ENCODE peak calls at places on chromosomes 11 and 22, in four cellular contexts. G, P, D and N are unnamed samples.

GRCh38 chr11:33375688-33376311 is 118.6 kb downstream of the HIPK3 start:
- DNase-seq in G (no peak), P (no peak), D (peak; percentile 51), N (peak; percentile 10)

GRCh38 chr11:16923987-16924386 is 90.2 kb downstream of the PLEKHA7 start:
- DNase-seq in G (no peak), P (no peak), D (no peak), N (peak; percentile 39)

GRCh38 chr22:23240639-23241389 is 60.5 kb downstream of the BCR start:
- DNase-seq in G (no peak), P (no peak), D (no peak), N (no peak)

GRCh38 chr11:16239130-16240105 is 116.9 kb downstream of the SOX6 start:
- DNase-seq in G (no peak), P (no peak), D (peak; percentile 40), N (no peak)

GRCh38 chr11:32434387-32435151 is 770 bp downstream of the WT1 start:
- DNase-seq in G (no peak), P (no peak), D (no peak), N (no peak)

GRCh38 chr11:44556735-44557409 is 8.6 kb upstream of the CD82 start:
- DNase-seq in G (peak; percentile 54), P (peak; percentile 79), D (peak; percentile 70), N (no peak)

GRCh38 chr11:6681949-6682348 is 1.2 kb downstream of the MRPL17 start:
- DNase-seq in G (no peak), P (no peak), D (peak; percentile 19), N (no peak)

GRCh38 chr22:21455334-21456089 is 11.7 kb upstream of the TMEM191C start:
- DNase-seq in G (no peak), P (peak; percentile 58), D (no peak), N (no peak)

GRCh38 chr11:36753960-36754359 is 155.9 kb upstream of the RAG2 start:
- DNase-seq in G (no peak), P (no peak), D (no peak), N (no peak)

GRCh38 chr11:115964091-115964490 is 459.9 kb upstream of the CADM1 start:
- DNase-seq in G (no peak), P (no peak), D (no peak), N (no peak)

GRCh38 chr11:35427158-35427557 is 7.8 kb upstream of the SLC1A2 start:
- DNase-seq in G (no peak), P (peak; percentile 77), D (no peak), N (no peak)

GRCh38 chr11:76885390-76886097 is 24.8 kb downstream of the ACER3 start:
- DNase-seq in G (no peak), P (no peak), D (no peak), N (peak; percentile 62)

GRCh38 chr11:96211433-96211832 is 131.6 kb downstream of the MAML2 start:
- DNase-seq in G (no peak), P (no peak), D (no peak), N (no peak)

GRCh38 chr11:79609511-79609910 is 168.7 kb upstream of the TENM4 start:
- DNase-seq in G (no peak), P (no peak), D (no peak), N (no peak)

GRCh38 chr11:63623513-63624140 is 9.4 kb upstream of the PLAAT3 start:
- DNase-seq in G (no peak), P (peak; percentile 37), D (no peak), N (no peak)

GRCh38 chr11:111941963-111942362 is 4.8 kb downstream of the DIXDC1 start:
- DNase-seq in G (no peak), P (no peak), D (no peak), N (peak; percentile 44)

GRCh38 chr11:46527586-46527985 is 66.2 kb downstream of the AMBRA1 start:
- DNase-seq in G (no peak), P (no peak), D (no peak), N (no peak)

DNA sequence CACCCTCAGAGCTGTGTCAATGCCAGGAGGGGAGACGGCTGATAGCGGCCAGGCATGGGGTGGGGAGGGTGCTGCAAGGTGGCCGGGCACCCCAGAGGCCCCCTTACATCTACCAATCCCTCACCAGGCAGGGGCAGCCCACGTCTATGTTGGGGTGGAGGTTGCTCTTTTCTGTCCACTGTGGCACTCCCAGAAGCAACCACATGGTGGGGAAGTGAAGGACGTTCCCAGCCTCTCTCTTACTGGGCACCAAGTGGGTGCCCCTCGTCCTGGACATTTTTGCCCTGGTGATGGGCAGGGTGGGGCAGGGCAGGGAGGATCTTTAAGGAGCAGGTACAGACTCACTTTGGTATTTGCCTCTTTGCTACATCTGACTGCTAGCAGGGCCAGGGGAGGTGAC is 47.5 kb downstream of the NECTIN1 start:
- DNase-seq in G (no peak), P (no peak), D (no peak), N (no peak)
- TF ChIP-seq CTCF in G (no peak), P (no peak), D (peak; percentile 15), N (no peak)

DNA sequence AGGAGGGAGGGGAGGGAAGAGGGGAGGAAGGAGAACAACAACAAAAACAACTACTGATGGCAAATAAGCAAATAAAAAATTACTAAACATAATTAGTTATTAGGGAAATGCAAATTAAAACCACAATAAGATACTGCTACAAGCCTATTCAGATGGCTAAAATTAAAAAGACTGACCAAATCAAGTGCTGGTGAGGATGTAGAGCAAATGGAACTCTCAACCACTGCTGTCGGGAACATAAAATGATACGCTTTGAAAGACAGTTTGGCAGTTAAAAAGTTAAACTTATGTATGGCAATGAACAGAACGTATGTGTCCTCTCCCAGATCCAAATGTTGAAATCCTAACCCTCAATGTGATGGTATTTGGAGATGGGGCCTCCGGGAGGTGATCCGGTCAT is 85.7 kb downstream of the PHF21B start:
- DNase-seq in G (no peak), P (no peak), D (no peak), N (no peak)
- H3K27ac ChIP-seq in G (no peak overlapping the region), P (no peak overlapping the region), D (no peak overlapping the region), N (no peak overlapping the region)

GRCh38 chr22:26563022-26563421 is 26.9 kb downstream of the TPST2 start:
- DNase-seq in G (no peak), P (no peak), D (no peak), N (no peak)

GRCh38 chr22:26564181-26564580 is 25.8 kb downstream of the TPST2 start:
- DNase-seq in G (no peak), P (no peak), D (no peak), N (peak; percentile 34)

GRCh38 chr22:26559961-26560575 is 29.9 kb downstream of the TPST2 start:
- DNase-seq in G (no peak), P (no peak), D (no peak), N (no peak)

GRCh38 chr22:26564672-26565071 is 25.3 kb downstream of the TPST2 start:
- DNase-seq in G (no peak), P (no peak), D (no peak), N (no peak)

DNA sequence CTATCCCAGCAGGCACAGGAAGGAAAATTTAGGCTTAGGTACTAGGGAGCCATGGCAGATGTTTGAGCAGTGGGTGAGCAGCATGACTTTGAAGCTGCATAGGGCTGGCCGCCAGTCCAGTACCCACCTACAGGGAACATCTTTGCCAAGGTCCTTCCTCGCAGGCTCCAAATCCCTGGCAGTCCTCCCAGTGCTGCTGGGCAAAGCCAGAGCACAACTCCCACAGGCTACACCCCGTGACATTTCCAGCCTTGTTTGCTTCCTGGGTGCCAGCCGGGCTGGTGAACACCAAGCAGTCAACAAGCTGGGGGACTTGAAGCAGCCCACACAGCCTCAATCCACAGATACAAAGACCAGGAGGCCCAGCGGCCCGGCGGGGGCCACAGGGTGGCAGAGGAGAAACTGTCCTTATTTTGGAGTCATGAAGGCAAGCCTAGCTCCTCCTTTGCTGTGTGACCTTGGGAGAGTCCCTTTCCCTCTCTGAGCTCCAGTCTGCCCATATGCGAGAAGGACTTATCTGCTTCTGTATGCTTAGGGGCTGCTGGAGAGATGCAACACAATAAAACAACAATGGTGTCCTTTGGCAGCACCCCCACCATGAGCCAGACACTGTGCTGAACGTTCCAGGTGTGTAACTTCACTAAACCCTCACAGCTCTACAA is 28.0 kb downstream of the TPST2 start:
- DNase-seq in G (no peak), P (no peak), D (no peak), N (no peak)
- TF ChIP-seq CTCF in G (no peak), P (no peak), D (no peak), N (no peak)

DNA sequence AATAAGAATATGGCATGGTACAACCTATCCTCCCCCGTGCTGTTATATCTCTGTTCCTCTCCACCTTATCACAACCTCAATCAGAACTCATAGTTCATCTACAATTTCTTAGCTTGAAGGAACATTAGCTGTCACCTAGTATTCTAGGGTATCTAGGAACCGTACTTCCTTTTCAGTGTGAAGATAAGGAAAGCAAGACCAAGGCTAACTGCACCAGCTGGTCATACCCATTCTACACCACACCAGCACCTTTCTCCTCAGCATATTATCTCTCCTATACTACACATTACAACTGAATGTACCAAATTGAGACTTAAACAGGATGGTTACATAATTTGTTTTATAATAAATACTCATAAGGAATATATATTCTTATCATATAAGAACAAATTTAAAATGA is 73.1 kb downstream of the ARHGAP32 start:
- DNase-seq in G (no peak), P (no peak), D (no peak), N (no peak)
- H3K27ac ChIP-seq in G (no peak overlapping the region), P (no peak overlapping the region), D (no peak overlapping the region), N (no peak overlapping the region)

GRCh38 chr11:57700425-57700824 is 11.6 kb downstream of the MED19 start:
- DNase-seq in G (no peak), P (no peak), D (no peak), N (no peak)
- TF ChIP-seq CTCF in G (peak; percentile 24), P (no peak), D (no peak), N (no peak)

GRCh38 chr11:114925591-114925990 is 247.3 kb downstream of the NXPE2 start:
- DNase-seq in G (no peak), P (no peak), D (no peak), N (no peak)
- H3K27ac ChIP-seq in G (no peak overlapping the region), P (no peak overlapping the region), D (no peak overlapping the region), N (no peak overlapping the region)

GRCh38 chr22:35155403-35156025 is 89.6 kb downstream of the ISX start:
- DNase-seq in G (no peak), P (no peak), D (no peak), N (no peak)
- TF ChIP-seq CTCF in G (peak; percentile 29), P (no peak), D (no peak), N (no peak)

GRCh38 chr22:46970411-46971123 is 208.1 kb downstream of the TBC1D22A start:
- DNase-seq in G (no peak), P (no peak), D (no peak), N (no peak)
- H3K27ac ChIP-seq in G (no peak overlapping the region), P (no peak overlapping the region), D (peak overlapping the region; percentile 52), N (no peak overlapping the region)